ENCODE peak calls at places on chromosomes 4 and X, in four cellular contexts. D is tibial nerve, G is IMR-90, A is Peyer's patch. H is an unnamed sample. For H3K4me1, the result is how much of the 10 kb centered on the place peaks cover.

GRCh38 chr4:38034986-38035882 is 75.0 kb downstream of the PTTG2 start:
- DNase-seq in A (peak), D (peak), G (peak), H (peak)

GRCh38 chrX:136710324-136710951 is 62.5 kb downstream of the CD40LG start:
- DNase-seq in G (peak), D (no peak), A (no peak), H (no peak)

GRCh38 chr4:86376850-86377249 is 17.0 kb upstream of the MAPK10 start:
- DNase-seq in A (no peak), G (peak), D (no peak), H (no peak)

GRCh38 chrX:101417981-101418841 is 10.2 kb downstream of the HNRNPH2 start:
- DNase-seq in D (peak), A (peak), G (no peak), H (no peak)

GRCh38 chr4:41024556-41025491 is 189.5 kb downstream of the APBB2 start:
- DNase-seq in A (no peak), G (peak), D (no peak), H (no peak)

GRCh38 chr4:82044141-82044993 is 329.4 kb downstream of the HNRNPD start:
- DNase-seq in A (peak), D (peak), G (peak), H (no peak)

GRCh38 chr4:112739442-112739841 is 102.5 kb downstream of the LARP7 start:
- DNase-seq in D (no peak), A (no peak), G (no peak), H (no peak)

GRCh38 chr4:183099537-183100297 is 660 bp downstream of the WWC2 start:
- DNase-seq in A (no peak), D (no peak), G (no peak), H (no peak)

GRCh38 chrX:12497832-12498591 is 293.2 kb upstream of the PRPS2 start:
- DNase-seq in G (no peak), A (no peak), D (no peak), H (no peak)

GRCh38 chr4:87262886-87263285 is 42.5 kb upstream of the KLHL8 start:
- DNase-seq in D (no peak), A (no peak), G (no peak), H (no peak)

GRCh38 chrX:107000013-107000515 is at the start of gene MORC4:
- DNase-seq in D (peak), A (peak), G (peak), H (peak)

GRCh38 chrX:6384391-6384790 is 150.5 kb downstream of the VCX3A start:
- DNase-seq in D (no peak), A (no peak), G (no peak), H (no peak)

GRCh38 chr4:106021737-106022410 is 126.6 kb downstream of the NPNT start:
- DNase-seq in A (no peak), D (no peak), G (no peak), H (no peak)

GRCh38 chrX:51568586-51568985 is 50.1 kb downstream of the CENPVL3 start:
- DNase-seq in A (no peak), D (no peak), G (peak), H (no peak)

GRCh38 chr4:88643932-88644331 is 51.7 kb downstream of the HERC3 start:
- DNase-seq in D (no peak), A (no peak), G (no peak), H (no peak)

GRCh38 chr4:76931576-76932276 is 17.8 kb upstream of the SEPTIN11 start:
- DNase-seq in D (no peak), G (peak), A (no peak), H (no peak)

GRCh38 chr4:54433686-54434085 is 204.6 kb downstream of the PDGFRA start:
- DNase-seq in D (no peak), G (peak), A (no peak), H (no peak)

GRCh38 chrX:115378471-115378870 is 89.0 kb downstream of the LUZP4 start:
- DNase-seq in G (peak), D (no peak), A (no peak), H (no peak)

GRCh38 chr4:41432889-41433288 is 105.1 kb upstream of the LIMCH1 start:
- DNase-seq in A (no peak), D (no peak), G (peak), H (no peak)

GRCh38 chr4:186092296-186092695 is 12.2 kb upstream of the FAM149A start:
- DNase-seq in D (no peak), G (no peak), A (no peak), H (no peak)

GRCh38 chrX:5122181-5122678 is 1106.4 kb downstream of the NLGN4X start:
- DNase-seq in A (no peak), G (no peak), D (no peak), H (no peak)

GRCh38 chr4:78622253-78622979 is 70.8 kb downstream of the ANXA3 start:
- DNase-seq in G (peak), A (peak), D (no peak), H (no peak)

GRCh38 chr4:142817442-142817841 is 28.7 kb downstream of the INPP4B start:
- DNase-seq in G (peak), A (no peak), D (peak), H (no peak)

GRCh38 chr4:94534401-94535312 is 82.9 kb downstream of the PDLIM5 start:
- DNase-seq in D (no peak), G (no peak), A (no peak), H (no peak)

GRCh38 chrX:28189011-28189410 is 207.8 kb upstream of the DCAF8L1 start:
- DNase-seq in D (no peak), A (no peak), G (peak), H (no peak)

GRCh38 chr4:56768772-56769171 is 52.7 kb downstream of the SPINK2 start:
- DNase-seq in G (no peak), D (no peak), A (peak), H (no peak)

GRCh38 chrX:21659320-21659719 is 1.2 kb upstream of the KLHL34 start:
- DNase-seq in A (no peak), G (no peak), D (no peak), H (no peak)

GRCh38 chr4:186203391-186203802 is 12.0 kb downstream of the CYP4V2 start:
- DNase-seq in G (peak), D (no peak), A (no peak), H (no peak)

GRCh38 chr4:30757357-30757756 is 37.2 kb downstream of the PCDH7 start:
- DNase-seq in D (no peak), A (no peak), G (peak), H (no peak)
- H3K27ac ChIP-seq in D (no peak), A (no peak), G (peak), H (no peak)

GRCh38 chrX:10111364-10112148 is 45.2 kb upstream of the CLCN4 start:
- DNase-seq in G (peak), A (peak), D (no peak), H (peak)
- H3K4me3 ChIP-seq in G (no peak), A (no peak), D (no peak), H (peak)

DNA sequence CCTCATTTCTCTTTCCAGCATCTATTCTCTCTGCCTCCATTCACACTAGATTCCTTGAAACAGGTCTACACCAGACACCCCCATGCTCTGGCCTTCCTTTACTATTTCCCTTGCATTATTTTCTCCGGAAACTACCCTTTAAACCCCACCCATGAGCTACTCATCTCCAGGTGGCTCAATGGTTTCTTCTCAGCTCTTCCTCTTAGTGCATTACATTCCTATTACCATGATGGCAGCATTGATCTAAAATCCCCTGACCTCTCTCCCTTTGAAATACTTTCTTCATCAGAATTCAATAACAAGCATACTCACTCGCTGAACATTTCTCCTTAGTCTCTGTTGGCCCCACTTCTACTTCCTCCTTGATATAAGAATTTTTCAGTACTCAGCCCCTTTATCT is 94.6 kb downstream of the SYNPO2 start:
- DNase-seq in A (no peak), D (no peak), G (no peak), H (no peak)
- H3K4me1 ChIP-seq in A (under half), D (under half), G (under half), H (under half)

DNA sequence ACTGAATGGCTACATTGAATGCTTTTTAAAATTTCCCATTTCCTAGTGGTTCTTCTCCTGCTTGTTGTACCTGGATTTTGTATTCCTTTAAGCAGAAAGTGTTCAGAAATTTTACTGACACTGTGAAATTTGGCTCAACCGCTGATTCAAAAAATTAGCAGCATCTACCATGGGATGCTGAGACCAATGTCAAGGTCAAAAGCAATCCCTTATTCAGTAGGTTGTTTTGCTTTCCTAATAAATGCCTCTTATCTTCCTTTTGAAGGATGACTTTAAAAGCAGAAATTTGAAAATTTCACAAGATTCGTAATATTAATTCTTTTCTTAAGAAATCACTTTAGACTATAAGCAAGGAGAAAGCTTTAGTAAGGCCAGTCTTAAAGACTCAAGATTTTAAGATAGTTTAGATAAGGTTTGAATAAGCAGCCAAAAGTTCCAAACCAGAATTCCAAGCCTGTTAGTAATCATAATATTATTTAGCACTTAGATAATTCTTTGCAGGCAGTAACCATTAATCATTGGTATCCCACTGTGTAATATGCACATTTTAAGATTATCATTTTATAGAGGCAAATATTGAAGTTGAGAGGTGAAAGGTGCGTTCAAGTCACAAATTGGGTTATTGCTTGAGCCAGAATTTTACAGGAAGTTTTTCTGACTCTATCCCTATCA is 508.8 kb downstream of the ANKRD50 start:
- DNase-seq in A (no peak), D (no peak), G (peak), H (no peak)
- H3K27ac ChIP-seq in A (no peak), D (no peak), G (peak), H (no peak)

H was measured in CD8-positive, alpha-beta T cell.